ENCODE peak calls at places on chromosome 16, in five cellular contexts. L is heart right ventricle, H is ovary, V is fibroblast of lung, W is kidney. N is an unnamed sample.
A peak's percentile ranks its signal among the peaks of the same experiment; 100 is the strongest.

GRCh38 chr16:25093208-25094061 is 18.1 kb upstream of the LCMT1 start:
- DNase-seq in W (no peak), L (no peak), V (no peak), H (no peak), N (no peak)

GRCh38 chr16:59878479-59878878 is 1144.4 kb upstream of the GOT2 start:
- DNase-seq in W (no peak), L (no peak), V (peak; percentile 92), H (no peak), N (no peak)

GRCh38 chr16:57049678-57050077 is 42.7 kb upstream of the CPNE2 start:
- DNase-seq in W (no peak), H (no peak), V (no peak), L (no peak), N (no peak)

GRCh38 chr16:28883221-28883996 is 5.1 kb downstream of the ATP2A1 start:
- DNase-seq in L (no peak), W (no peak), V (no peak), H (no peak), N (no peak)

GRCh38 chr16:65884018-65884417 is 482.5 kb upstream of the CDH5 start:
- DNase-seq in H (no peak), V (peak; percentile 41), L (no peak), W (no peak), N (no peak)

GRCh38 chr16:85659805-85660511 is 28.8 kb downstream of the GINS2 start:
- DNase-seq in W (peak; percentile 81), H (peak; percentile 70), L (peak; percentile 78), V (peak; percentile 28), N (peak; percentile 67)

GRCh38 chr16:83701494-83701893 is 106.3 kb upstream of the HSBP1 start:
- DNase-seq in L (peak; percentile 31), V (peak; percentile 51), H (no peak), W (no peak), N (no peak)

GRCh38 chr16:51682905-51683304 is 531.8 kb upstream of the SALL1 start:
- DNase-seq in L (no peak), W (no peak), H (no peak), V (no peak), N (no peak)

GRCh38 chr16:69859105-69859969 is 91.8 kb upstream of the CLEC18A start:
- DNase-seq in L (peak; percentile 58), W (no peak), H (no peak), V (peak; percentile 32), N (peak; percentile 77)

GRCh38 chr16:30650369-30651123 is at the start of gene PRR14:
- DNase-seq in H (peak; percentile 100), L (peak; percentile 100), W (peak; percentile 100), V (peak; percentile 99), N (peak; percentile 99)

GRCh38 chr16:18953535-18953934 is 27.3 kb upstream of the SMG1 start:
- DNase-seq in V (no peak), H (no peak), L (no peak), W (no peak), N (no peak)

GRCh38 chr16:56889206-56889605 is 24.2 kb downstream of the SLC12A3 start:
- DNase-seq in W (no peak), L (no peak), V (no peak), H (no peak), N (no peak)

GRCh38 chr16:57091200-57091989 is 988 bp upstream of the CPNE2 start:
- DNase-seq in H (peak; percentile 69), L (peak; percentile 36), W (peak; percentile 79), V (peak; percentile 57), N (peak; percentile 66)

GRCh38 chr16:8832383-8833100 is 34.9 kb downstream of the PMM2 start:
- DNase-seq in L (no peak), W (no peak), V (no peak), H (no peak), N (no peak)

GRCh38 chr16:79980650-79981521 is 380.3 kb upstream of the MAF start:
- DNase-seq in H (no peak), L (no peak), V (peak; percentile 11), W (no peak), N (no peak)

GRCh38 chr16:4608704-4608980 is 6.0 kb downstream of the UBALD1 start:
- DNase-seq in H (no peak), L (no peak), V (no peak), W (no peak), N (no peak)

GRCh38 chr16:84065536-84066132 is 23.0 kb upstream of the SLC38A8 start:
- DNase-seq in V (peak; percentile 44), W (no peak), L (no peak), H (peak; percentile 57), N (peak; percentile 66)

GRCh38 chr16:83899272-83899897 is 470 bp downstream of the MLYCD start:
- DNase-seq in V (peak; percentile 71), H (peak; percentile 70), W (peak; percentile 87), L (peak; percentile 31), N (peak; percentile 47)

GRCh38 chr16:29719063-29719462 is 26.7 kb downstream of the C16orf54 start:
- DNase-seq in V (no peak), L (no peak), H (peak; percentile 1), W (no peak), N (no peak)

GRCh38 chr16:87161822-87162676 is 155.1 kb downstream of the C16orf95 start:
- DNase-seq in V (no peak), H (no peak), W (no peak), L (no peak), N (no peak)

GRCh38 chr16:30369091-30369937 is 980 bp downstream of the TBC1D10B start:
- DNase-seq in W (peak; percentile 88), L (no peak), H (no peak), V (no peak), N (peak; percentile 38)

GRCh38 chr16:14289692-14290340 is 218.7 kb downstream of the MRTFB start:
- DNase-seq in W (no peak), V (no peak), H (no peak), L (no peak), N (no peak)

GRCh38 chr16:67268136-67268579 is 11.2 kb upstream of the PLEKHG4 start:
- DNase-seq in V (peak; percentile 97), L (peak; percentile 55), W (peak; percentile 77), H (no peak), N (no peak)

GRCh38 chr16:20773679-20774078 is 9.9 kb downstream of the ACSM3 start:
- DNase-seq in L (no peak), H (no peak), W (no peak), V (no peak), N (no peak)
- H3K4me3 ChIP-seq in L (no peak overlapping the region), H (no peak overlapping the region), W (no peak overlapping the region), V (no peak overlapping the region), N (no peak overlapping the region)

GRCh38 chr16:10945065-10945787 is 862 bp downstream of the CLEC16A start:
- DNase-seq in H (no peak), V (no peak), L (no peak), W (no peak), N (no peak)

GRCh38 chr16:10949424-10949970 is 5.1 kb downstream of the CLEC16A start:
- DNase-seq in W (no peak), L (no peak), V (peak; percentile 39), H (no peak), N (no peak)

GRCh38 chr16:10944249-10945064 is at the start of gene CLEC16A:
- DNase-seq in W (peak; percentile 99), L (peak; percentile 98), H (peak; percentile 99), V (peak; percentile 95), N (peak; percentile 98)

GRCh38 chr16:10947211-10947787 is 2.9 kb downstream of the CLEC16A start:
- DNase-seq in V (no peak), L (no peak), H (no peak), W (no peak), N (no peak)

DNA sequence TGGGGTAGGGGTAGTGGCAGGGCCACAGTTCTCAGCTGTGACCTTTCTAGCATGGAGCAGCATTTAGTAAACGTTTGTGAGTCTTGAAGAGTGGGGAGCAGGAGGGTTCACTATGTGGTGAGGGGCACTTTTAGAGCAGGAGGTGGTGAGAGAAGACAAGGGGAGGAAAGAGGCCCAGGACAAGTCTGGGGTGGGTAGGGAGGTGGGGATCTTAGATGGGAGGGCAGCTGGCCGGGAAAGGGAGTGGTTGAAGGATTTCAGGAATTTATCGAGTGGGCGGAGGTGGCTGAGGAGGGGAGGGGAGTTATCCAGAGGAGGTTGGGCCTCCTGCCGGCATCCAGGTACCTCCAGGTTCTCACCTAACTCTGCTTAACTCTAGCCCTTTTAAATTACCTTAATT is 1.9 kb downstream of the CLEC16A start:
- DNase-seq in L (no peak), H (no peak), V (peak; percentile 67), W (no peak), N (no peak)
- H3K4me1 ChIP-seq in L (peaks cover 9% of the 10 kb centered on the region), H (peaks cover 7% of the 10 kb centered on the region), V (peaks cover 9% of the 10 kb centered on the region), W (peaks cover 46% of the 10 kb centered on the region), N (peaks cover 5% of the 10 kb centered on the region)

GRCh38 chr16:10518479-10519041 is 61.8 kb downstream of the EMP2 start:
- DNase-seq in V (no peak), H (no peak), W (no peak), L (no peak), N (no peak)
- H3K4me3 ChIP-seq in V (no peak overlapping the region), H (no peak overlapping the region), W (no peak overlapping the region), L (no peak overlapping the region), N (no peak overlapping the region)

GRCh38 chr16:2150418-2151187 is 2.2 kb downstream of the RAB26 start:
- DNase-seq in L (no peak), H (no peak), V (peak; percentile 66), W (peak; percentile 73), N (peak; percentile 68)

GRCh38 chr16:2147981-2148671 is at the start of gene RAB26:
- DNase-seq in H (peak; percentile 81), W (peak; percentile 95), V (peak; percentile 52), L (peak; percentile 84), N (peak; percentile 93)

GRCh38 chr16:2148714-2149629 is 547 bp downstream of the RAB26 start:
- DNase-seq in W (peak; percentile 81), L (no peak), V (peak; percentile 23), H (no peak), N (peak; percentile 51)

GRCh38 chr16:2151188-2152091 is 3.0 kb downstream of the RAB26 start:
- DNase-seq in L (no peak), V (no peak), H (no peak), W (peak; percentile 66), N (no peak)

GRCh38 chr16:2149630-2150417 is 1.4 kb downstream of the RAB26 start:
- DNase-seq in L (no peak), W (peak; percentile 77), H (no peak), V (peak; percentile 27), N (no peak)
- H3K4me1 ChIP-seq in L (peaks cover 35% of the 10 kb centered on the region), W (peaks cover 53% of the 10 kb centered on the region), H (peaks cover 23% of the 10 kb centered on the region), V (peaks cover 37% of the 10 kb centered on the region), N (peaks cover 44% of the 10 kb centered on the region)

GRCh38 chr16:89410794-89411309 is 79.5 kb downstream of the ANKRD11 start:
- DNase-seq in V (peak; percentile 89), L (peak; percentile 62), H (peak; percentile 74), W (peak; percentile 89), N (peak; percentile 49)
- H3K4me3 ChIP-seq in V (no peak overlapping the region), L (no peak overlapping the region), H (no peak overlapping the region), W (no peak overlapping the region), N (no peak overlapping the region)

GRCh38 chr16:89922884-89923639 is at the start of gene TUBB3:
- DNase-seq in L (peak; percentile 58), H (peak; percentile 72), V (peak; percentile 80), W (peak; percentile 93), N (peak; percentile 63)
- H3K4me1 ChIP-seq in L (peaks cover 14% of the 10 kb centered on the region), H (peaks cover 10% of the 10 kb centered on the region), V (peaks cover 25% of the 10 kb centered on the region), W (peaks cover 9% of the 10 kb centered on the region), N (peaks cover 22% of the 10 kb centered on the region)

GRCh38 chr16:22195445-22195694 is 10.7 kb upstream of the EEF2K start:
- DNase-seq in L (no peak), H (no peak), V (no peak), W (no peak), N (no peak)
- H3K4me3 ChIP-seq in L (peak overlapping the region; percentile 63), H (no peak overlapping the region), V (no peak overlapping the region), W (peak overlapping the region; percentile 77), N (peak overlapping the region; percentile 33)